ENCODE peak calls at places on chromosomes 11 and 22, in six cellular contexts. T is adrenal gland, B is ACHN, Q is neural crest cell, V is Right ventricle myocardium inferior, U is caudate nucleus. F is an unnamed sample.
A peak's percentile ranks its signal among the peaks of the same experiment; 100 is the strongest.

GRCh38 chr11:32785262-32785661 is 9.2 kb downstream of the CCDC73 start:
- DNase-seq in B (no peak), U (no peak), V (no peak), Q (no peak), T (no peak), F (no peak)

GRCh38 chr22:42484506-42484905 is 35.1 kb downstream of the RRP7A start:
- DNase-seq in V (no peak), U (no peak), Q (no peak), B (no peak), T (no peak), F (no peak)

GRCh38 chr11:134528453-134528852 is 116.4 kb upstream of the B3GAT1 start:
- DNase-seq in U (no peak), T (peak; percentile 1), Q (no peak), V (no peak), B (no peak), F (no peak)

GRCh38 chr11:111598546-111598945 is 3.7 kb upstream of the SIK2 start:
- DNase-seq in B (no peak), T (no peak), Q (no peak), U (no peak), V (no peak), F (no peak)

GRCh38 chr11:73353422-73353821 is 22.8 kb upstream of the RELT start:
- DNase-seq in V (peak; percentile 11), Q (no peak), B (no peak), T (no peak), U (no peak), F (no peak)

GRCh38 chr11:12172493-12173013 is 62.2 kb downstream of the MICAL2 start:
- DNase-seq in B (no peak), V (no peak), Q (no peak), U (no peak), T (no peak), F (no peak)

GRCh38 chr11:44765026-44765595 is 38.3 kb downstream of the TSPAN18 start:
- DNase-seq in V (no peak), T (no peak), B (no peak), Q (no peak), U (no peak), F (no peak)

GRCh38 chr22:48897959-48898358 is 929.7 kb downstream of the BRD1 start:
- DNase-seq in V (no peak), U (no peak), Q (no peak), B (no peak), T (no peak), F (no peak)

F was measured in lung microvascular endothelial cell.